ENCODE peak calls at places on chromosomes 13 and 19, in four cellular contexts. E, O, D and N are unnamed samples.
A peak's percentile ranks its signal among the peaks of the same experiment; 100 is the strongest.

GRCh38 chr19:55344444-55344843 is 4.8 kb downstream of the KMT5C start:
- DNase-seq in D (no peak), O (peak; percentile 79), E (no peak), N (no peak)

GRCh38 chr13:110638814-110639806 is 23.8 kb downstream of the NAXD start:
- DNase-seq in D (no peak), E (no peak), O (no peak), N (no peak)

GRCh38 chr13:48412881-48413351 is at the start of gene LPAR6:
- DNase-seq in O (peak; percentile 54), E (no peak), D (peak; percentile 86), N (peak; percentile 52)

GRCh38 chr19:6458695-6459355 is 767 bp downstream of the SLC25A23 start:
- DNase-seq in O (no peak), D (no peak), E (no peak), N (no peak)

GRCh38 chr19:15320118-15320517 is 12.2 kb downstream of the BRD4 start:
- DNase-seq in O (no peak), D (peak; percentile 53), E (peak; percentile 70), N (peak; percentile 44)

GRCh38 chr13:46913757-46914156 is 16.9 kb upstream of the HTR2A start:
- DNase-seq in E (no peak), O (no peak), D (no peak), N (no peak)

GRCh38 chr13:109725995-109726637 is 60.3 kb downstream of the IRS2 start:
- DNase-seq in E (no peak), O (no peak), D (no peak), N (no peak)

GRCh38 chr13:27617801-27618411 is 2.4 kb downstream of the LNX2 start:
- DNase-seq in D (no peak), O (no peak), E (no peak), N (no peak)

GRCh38 chr19:2507109-2507508 is 31.2 kb downstream of the GADD45B start:
- DNase-seq in D (peak; percentile 86), O (no peak), E (no peak), N (no peak)

GRCh38 chr13:39510296-39510695 is 92.7 kb downstream of the LHFPL6 start:
- DNase-seq in O (no peak), D (no peak), E (no peak), N (no peak)

GRCh38 chr13:40026174-40026585 is 370.7 kb downstream of the COG6 start:
- DNase-seq in D (peak; percentile 12), O (no peak), E (no peak), N (no peak)

GRCh38 chr13:51348069-51348967 is 8.8 kb downstream of the SERPINE3 start:
- DNase-seq in E (no peak), O (no peak), D (no peak), N (no peak)

GRCh38 chr19:29779921-29780320 is 31.9 kb upstream of the CCNE1 start:
- DNase-seq in E (no peak), D (no peak), O (no peak), N (no peak)

GRCh38 chr13:76635232-76636021 is 250.8 kb downstream of the KCTD12 start:
- DNase-seq in O (no peak), D (no peak), E (no peak), N (no peak)

GRCh38 chr13:105817011-105817410 is 718.5 kb downstream of the EFNB2 start:
- DNase-seq in D (no peak), E (no peak), O (no peak), N (no peak)

GRCh38 chr13:79141082-79141481 is 265.0 kb downstream of the RBM26 start:
- DNase-seq in O (no peak), E (no peak), D (no peak), N (no peak)

GRCh38 chr13:42777476-42777875 is 3.9 kb upstream of the FAM216B start:
- DNase-seq in O (no peak), E (no peak), D (peak; percentile 21), N (no peak)

GRCh38 chr19:5774921-5775320 is 9.6 kb downstream of the PRR22 start:
- DNase-seq in O (no peak), D (no peak), E (no peak), N (no peak)

GRCh38 chr13:32381539-32381938 is 46.4 kb downstream of the N4BP2L1 start:
- DNase-seq in D (peak; percentile 59), O (peak; percentile 65), E (peak; percentile 3), N (peak; percentile 4)

GRCh38 chr13:51243832-51244231 is 21.6 kb downstream of the FAM124A start:
- DNase-seq in O (peak; percentile 52), D (no peak), E (no peak), N (no peak)

GRCh38 chr13:34207872-34208271 is 389.9 kb downstream of the RFC3 start:
- DNase-seq in E (no peak), D (peak; percentile 38), O (no peak), N (no peak)

GRCh38 chr13:33281951-33282595 is 3.5 kb downstream of the STARD13 start:
- DNase-seq in O (peak; percentile 61), D (peak; percentile 87), E (no peak), N (no peak)

GRCh38 chr19:39390460-39390758 is 497 bp downstream of the PAF1 start:
- DNase-seq in E (no peak), D (no peak), O (no peak), N (no peak)

GRCh38 chr19:18488403-18488723 is 33.5 kb downstream of the ELL start:
- DNase-seq in D (no peak), O (no peak), E (no peak), N (no peak)

GRCh38 chr19:29098863-29099481 is 114.0 kb downstream of the UQCRFS1 start:
- DNase-seq in E (peak; percentile 83), O (peak; percentile 62), D (peak; percentile 88), N (peak; percentile 9)

GRCh38 chr19:47186337-47187022 is 44.5 kb downstream of the BBC3 start:
- DNase-seq in E (no peak), O (no peak), D (no peak), N (no peak)

GRCh38 chr13:67549331-67549730 is 319.2 kb upstream of the PCDH9 start:
- DNase-seq in D (peak; percentile 64), E (no peak), O (no peak), N (no peak)

GRCh38 chr19:43409415-43409814 is 5.3 kb upstream of the TEX101 start:
- DNase-seq in O (no peak), D (no peak), E (no peak), N (no peak)